ENCODE peak calls at places on chromosomes 3 and 15, in five cellular contexts. One of them, this sample, is unnamed.

GRCh38 chr3:196948442-196949365 is 6.4 kb upstream of the NCBP2 start:
- DNase-seq in fibroblast of lung: peak; percentile 50
- DNase-seq in left ventricle myocardium inferior: no peak
- DNase-seq in upper lobe of right lung: no peak
- DNase-seq in mucosa of descending colon: no peak
- DNase-seq in this sample: no peak

GRCh38 chr3:23489338-23490158 is 286.4 kb downstream of the UBE2E2 start:
- DNase-seq in fibroblast of lung: peak; percentile 15
- DNase-seq in left ventricle myocardium inferior: no peak
- DNase-seq in upper lobe of right lung: no peak
- DNase-seq in mucosa of descending colon: no peak
- DNase-seq in this sample: no peak

GRCh38 chr3:12868039-12869024 is 27.0 kb upstream of the RPL32 start:
- DNase-seq in fibroblast of lung: peak; percentile 89
- DNase-seq in left ventricle myocardium inferior: peak; percentile 84
- DNase-seq in upper lobe of right lung: peak; percentile 90
- DNase-seq in mucosa of descending colon: peak; percentile 78
- DNase-seq in this sample: peak; percentile 86

GRCh38 chr3:116179091-116179490 is 266.2 kb downstream of the LSAMP start:
- DNase-seq in fibroblast of lung: peak; percentile 68
- DNase-seq in left ventricle myocardium inferior: no peak
- DNase-seq in upper lobe of right lung: no peak
- DNase-seq in mucosa of descending colon: no peak
- DNase-seq in this sample: no peak

GRCh38 chr3:20682573-20682972 is 496.6 kb upstream of the SGO1 start:
- DNase-seq in fibroblast of lung: no peak
- DNase-seq in left ventricle myocardium inferior: no peak
- DNase-seq in upper lobe of right lung: no peak
- DNase-seq in mucosa of descending colon: no peak
- DNase-seq in this sample: no peak

GRCh38 chr3:33360136-33360825 is 79.9 kb downstream of the UBP1 start:
- DNase-seq in fibroblast of lung: peak; percentile 34
- DNase-seq in left ventricle myocardium inferior: no peak
- DNase-seq in upper lobe of right lung: no peak
- DNase-seq in mucosa of descending colon: no peak
- DNase-seq in this sample: no peak

GRCh38 chr15:67854358-67854757 is 14.5 kb upstream of the RNU6-1 start:
- DNase-seq in fibroblast of lung: no peak
- DNase-seq in left ventricle myocardium inferior: no peak
- DNase-seq in upper lobe of right lung: no peak
- DNase-seq in mucosa of descending colon: no peak
- DNase-seq in this sample: no peak

GRCh38 chr3:21718161-21718765 is 32.7 kb downstream of the ZNF385D start:
- DNase-seq in fibroblast of lung: peak; percentile 95
- DNase-seq in left ventricle myocardium inferior: no peak
- DNase-seq in upper lobe of right lung: no peak
- DNase-seq in mucosa of descending colon: no peak
- DNase-seq in this sample: no peak

GRCh38 chr15:35450492-35450891 is 95.5 kb downstream of the DPH6 start:
- DNase-seq in fibroblast of lung: peak; percentile 56
- DNase-seq in left ventricle myocardium inferior: no peak
- DNase-seq in upper lobe of right lung: no peak
- DNase-seq in mucosa of descending colon: no peak
- DNase-seq in this sample: no peak

GRCh38 chr15:95141486-95141885 is 910.1 kb downstream of the MCTP2 start:
- DNase-seq in fibroblast of lung: peak; percentile 83
- DNase-seq in left ventricle myocardium inferior: no peak
- DNase-seq in upper lobe of right lung: no peak
- DNase-seq in mucosa of descending colon: no peak
- DNase-seq in this sample: no peak

GRCh38 chr15:95142441-95142840 is 911.1 kb downstream of the MCTP2 start:
- DNase-seq in fibroblast of lung: no peak
- DNase-seq in left ventricle myocardium inferior: no peak
- DNase-seq in upper lobe of right lung: no peak
- DNase-seq in mucosa of descending colon: no peak
- DNase-seq in this sample: no peak

GRCh38 chr15:95134306-95135100 is 903.1 kb downstream of the MCTP2 start:
- DNase-seq in fibroblast of lung: peak; percentile 36
- DNase-seq in left ventricle myocardium inferior: no peak
- DNase-seq in upper lobe of right lung: no peak
- DNase-seq in mucosa of descending colon: no peak
- DNase-seq in this sample: no peak

GRCh38 chr15:95132774-95133173 is 901.4 kb downstream of the MCTP2 start:
- DNase-seq in fibroblast of lung: peak; percentile 56
- DNase-seq in left ventricle myocardium inferior: no peak
- DNase-seq in upper lobe of right lung: no peak
- DNase-seq in mucosa of descending colon: no peak
- DNase-seq in this sample: no peak

DNA sequence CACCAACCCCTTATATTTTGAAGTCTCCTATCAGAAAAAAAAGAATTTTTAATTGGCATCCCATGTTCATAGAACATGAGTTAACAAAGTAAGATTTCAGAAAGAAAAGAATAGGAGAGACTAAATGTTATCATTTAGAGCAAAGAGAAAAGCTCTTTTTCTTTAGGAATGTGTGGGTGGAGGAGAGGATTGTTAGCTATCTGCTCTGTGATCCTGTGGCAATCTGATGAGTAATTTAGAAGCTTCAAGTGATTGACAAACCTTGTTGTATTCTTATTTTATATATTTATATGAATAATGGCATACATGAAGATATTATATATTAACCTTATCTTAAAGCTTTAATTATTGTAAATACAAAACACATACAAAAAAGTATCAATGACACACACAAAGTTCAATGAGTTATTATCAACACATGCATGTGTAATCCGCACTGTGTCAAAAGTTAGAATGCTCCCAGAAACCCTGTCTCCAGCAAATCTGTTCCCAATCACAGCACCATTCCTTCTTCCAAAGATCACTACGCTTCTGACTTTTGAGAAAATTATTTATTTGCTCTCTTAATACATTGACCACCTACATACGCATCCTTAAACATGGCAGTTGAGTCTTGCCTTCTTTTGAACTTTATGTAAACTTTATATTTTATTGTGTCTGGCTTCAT is 907.4 kb downstream of the MCTP2 start:
- DNase-seq in fibroblast of lung: no peak
- DNase-seq in left ventricle myocardium inferior: no peak
- DNase-seq in upper lobe of right lung: no peak
- DNase-seq in mucosa of descending colon: no peak
- DNase-seq in this sample: no peak
- H3K9me3 ChIP-seq in fibroblast of lung: no peaks in the 10 kb centered on the region
- H3K9me3 ChIP-seq in left ventricle myocardium inferior: no peaks in the 10 kb centered on the region
- H3K9me3 ChIP-seq in upper lobe of right lung: no peaks in the 10 kb centered on the region
- H3K9me3 ChIP-seq in mucosa of descending colon: no peaks in the 10 kb centered on the region
- H3K9me3 ChIP-seq in this sample: no peaks in the 10 kb centered on the region

GRCh38 chr15:57235186-57235585 is 141.1 kb upstream of the CGNL1 start:
- DNase-seq in fibroblast of lung: no peak
- DNase-seq in left ventricle myocardium inferior: no peak
- DNase-seq in upper lobe of right lung: no peak
- DNase-seq in mucosa of descending colon: no peak
- DNase-seq in this sample: no peak
- H3K36me3 ChIP-seq in fibroblast of lung: peaks cover 12% of the 10 kb centered on the region
- H3K36me3 ChIP-seq in left ventricle myocardium inferior: peaks cover 35% of the 10 kb centered on the region
- H3K36me3 ChIP-seq in upper lobe of right lung: peaks cover 28% of the 10 kb centered on the region
- H3K36me3 ChIP-seq in mucosa of descending colon: peaks cover 4% of the 10 kb centered on the region
- H3K36me3 ChIP-seq in this sample: peaks cover 17% of the 10 kb centered on the region

GRCh38 chr15:40308844-40309189 is 1.1 kb upstream of the PLCB2 start:
- DNase-seq in fibroblast of lung: no peak
- DNase-seq in left ventricle myocardium inferior: no peak
- DNase-seq in upper lobe of right lung: peak; percentile 80
- DNase-seq in mucosa of descending colon: peak; percentile 78
- DNase-seq in this sample: no peak
- H3K4me3 ChIP-seq in fibroblast of lung: no peak overlapping the region
- H3K4me3 ChIP-seq in left ventricle myocardium inferior: no peak overlapping the region
- H3K4me3 ChIP-seq in upper lobe of right lung: peak overlapping the region; percentile 51
- H3K4me3 ChIP-seq in mucosa of descending colon: no peak overlapping the region
- H3K4me3 ChIP-seq in this sample: no peak overlapping the region

GRCh38 chr15:20652914-20653313 is 111.3 kb upstream of the GOLGA6L6 start:
- DNase-seq in fibroblast of lung: no peak
- DNase-seq in left ventricle myocardium inferior: no peak
- DNase-seq in upper lobe of right lung: no peak
- DNase-seq in mucosa of descending colon: no peak
- DNase-seq in this sample: no peak

GRCh38 chr15:20659265-20659664 is 117.7 kb upstream of the GOLGA6L6 start:
- DNase-seq in fibroblast of lung: no peak
- DNase-seq in left ventricle myocardium inferior: no peak
- DNase-seq in upper lobe of right lung: peak; percentile 67
- DNase-seq in mucosa of descending colon: peak; percentile 41
- DNase-seq in this sample: no peak

GRCh38 chr15:20658024-20658423 is 116.4 kb upstream of the GOLGA6L6 start:
- DNase-seq in fibroblast of lung: no peak
- DNase-seq in left ventricle myocardium inferior: no peak
- DNase-seq in upper lobe of right lung: no peak
- DNase-seq in mucosa of descending colon: no peak
- DNase-seq in this sample: no peak

DNA sequence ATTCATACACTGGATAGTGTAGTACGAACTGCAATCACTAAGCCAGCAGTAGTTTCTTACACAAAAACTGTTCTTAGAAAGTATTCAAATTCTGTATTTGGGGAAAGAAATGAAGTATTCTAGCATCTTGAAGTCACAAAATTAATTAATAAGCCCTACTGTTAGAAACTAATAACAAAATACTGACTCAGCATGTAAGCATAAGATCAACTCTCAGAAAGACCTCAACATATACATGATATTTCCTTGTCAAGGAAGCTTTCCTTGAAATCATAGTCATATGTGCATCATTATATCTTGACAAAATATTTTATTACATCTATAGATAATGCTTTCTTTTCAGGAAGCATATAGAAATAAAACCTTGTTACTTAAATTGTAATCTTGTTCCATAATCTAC is 115.5 kb upstream of the GOLGA6L6 start:
- DNase-seq in fibroblast of lung: no peak
- DNase-seq in left ventricle myocardium inferior: no peak
- DNase-seq in upper lobe of right lung: no peak
- DNase-seq in mucosa of descending colon: no peak
- DNase-seq in this sample: no peak
- H3K9me3 ChIP-seq in fibroblast of lung: no peaks in the 10 kb centered on the region
- H3K9me3 ChIP-seq in left ventricle myocardium inferior: no peaks in the 10 kb centered on the region
- H3K9me3 ChIP-seq in upper lobe of right lung: no peaks in the 10 kb centered on the region
- H3K9me3 ChIP-seq in mucosa of descending colon: peaks cover 14% of the 10 kb centered on the region
- H3K9me3 ChIP-seq in this sample: no peaks in the 10 kb centered on the region

This sample was measured in heart left ventricle.